ENCODE peak calls at places on chromosomes 5 and 9, in eight cellular contexts. N is HepG2; E is adipocyte; Z is transverse colon; S is heart right ventricle; C is right lobe of liver; D is PC-3; M is effector memory CD4-positive, alpha-beta T cell. A is an unnamed sample. For H3K4me1, the result is how much of the 10 kb centered on the place peaks cover.

GRCh38 chr5:3593771-3594513 is 1.7 kb upstream of the IRX1 start:
- DNase-seq in N (no peak), E (no peak), Z (no peak), S (no peak), C (no peak), D (no peak), M (no peak), A (no peak)

GRCh38 chr5:176446884-176447537 is 1.2 kb upstream of the FAF2 start:
- DNase-seq in N (no peak), E (no peak), Z (peak), S (no peak), C (peak), D (no peak), M (no peak), A (peak)

GRCh38 chr5:98510111-98510510 is 263.4 kb upstream of the RGMB start:
- DNase-seq in N (peak), E (peak), Z (peak), S (no peak), C (no peak), D (peak), M (no peak), A (no peak)

GRCh38 chr5:94248175-94248875 is 370.1 kb downstream of the KIAA0825 start:
- DNase-seq in N (no peak), E (no peak), Z (no peak), S (no peak), C (no peak), D (no peak), M (no peak), A (no peak)

GRCh38 chr5:43193171-43193951 is 1.3 kb downstream of the NIM1K start:
- DNase-seq in N (peak), E (peak), Z (no peak), S (no peak), C (no peak), D (peak), M (no peak), A (peak)

GRCh38 chr5:34587355-34588241 is 68.5 kb upstream of the RAI14 start:
- DNase-seq in N (peak), E (peak), Z (no peak), S (no peak), C (no peak), D (peak), M (no peak), A (no peak)

GRCh38 chr9:129555512-129556203 is 65.2 kb downstream of the C9orf50 start:
- DNase-seq in N (no peak), E (no peak), Z (no peak), S (no peak), C (peak), D (no peak), M (no peak), A (no peak)

GRCh38 chr9:109014267-109015025 is 1.1 kb upstream of the CTNNAL1 start:
- DNase-seq in N (no peak), E (peak), Z (peak), S (no peak), C (peak), D (no peak), M (no peak), A (no peak)

GRCh38 chr9:5582835-5583195 is 46.1 kb upstream of the RIC1 start:
- DNase-seq in N (no peak), E (peak), Z (no peak), S (no peak), C (no peak), D (no peak), M (no peak), A (peak)

GRCh38 chr5:97076098-97076497 is 66.3 kb downstream of the LIX1 start:
- DNase-seq in N (no peak), E (no peak), Z (no peak), S (no peak), C (no peak), D (no peak), M (no peak), A (no peak)

GRCh38 chr9:16680965-16681658 is 189.4 kb downstream of the BNC2 start:
- DNase-seq in N (no peak), E (peak), Z (no peak), S (no peak), C (no peak), D (no peak), M (no peak), A (no peak)

GRCh38 chr5:80957031-80957761 is 3.0 kb upstream of the RASGRF2 start:
- DNase-seq in N (peak), E (no peak), Z (no peak), S (no peak), C (no peak), D (peak), M (no peak), A (no peak)

GRCh38 chr5:159971931-159972461 is 36.9 kb upstream of the TTC1 start:
- DNase-seq in N (no peak), E (peak), Z (peak), S (peak), C (peak), D (no peak), M (no peak), A (no peak)

GRCh38 chr9:110288503-110288902 is 32.2 kb upstream of the TXN start:
- DNase-seq in N (no peak), E (no peak), Z (no peak), S (no peak), C (no peak), D (no peak), M (no peak), A (no peak)

GRCh38 chr5:69024241-69024651 is 69.6 kb upstream of the SLC30A5 start:
- DNase-seq in N (peak), E (peak), Z (no peak), S (no peak), C (no peak), D (peak), M (no peak), A (no peak)

GRCh38 chr5:77028631-77029375 is 1.4 kb upstream of the AGGF1 start:
- DNase-seq in N (no peak), E (no peak), Z (no peak), S (no peak), C (no peak), D (no peak), M (no peak), A (no peak)

GRCh38 chr5:171315386-171315891 is 6.4 kb downstream of the TLX3 start:
- DNase-seq in N (no peak), E (no peak), Z (no peak), S (no peak), C (no peak), D (no peak), M (no peak), A (no peak)

GRCh38 chr5:171535162-171535561 is 115.7 kb downstream of the FGF18 start:
- DNase-seq in N (no peak), E (no peak), Z (no peak), S (no peak), C (no peak), D (no peak), M (no peak), A (no peak)

GRCh38 chr5:5140051-5141010 is at the start of gene ADAMTS16:
- DNase-seq in N (no peak), E (no peak), Z (no peak), S (no peak), C (no peak), D (no peak), M (no peak), A (no peak)

GRCh38 chr9:68455436-68455835 is 85.2 kb downstream of the TMEM252 start:
- DNase-seq in N (no peak), E (no peak), Z (no peak), S (no peak), C (no peak), D (no peak), M (no peak), A (no peak)

GRCh38 chr5:76153271-76153670 is 70.1 kb downstream of the SV2C start:
- DNase-seq in N (no peak), E (no peak), Z (no peak), S (no peak), C (no peak), D (no peak), M (no peak), A (no peak)

GRCh38 chr5:14453486-14453885 is 128.1 kb upstream of the OTULINL start:
- DNase-seq in N (no peak), E (peak), Z (no peak), S (no peak), C (no peak), D (no peak), M (no peak), A (no peak)
- H3K4me1 ChIP-seq in N (under half), E (half or more), Z (under half), S (half or more), C (under half), D (under half), M (under half), A (under half)

GRCh38 chr9:128009639-128010038 is 28.9 kb upstream of the EEIG1 start:
- DNase-seq in N (peak), E (no peak), Z (no peak), S (no peak), C (no peak), D (no peak), M (no peak), A (no peak)
- H3K4me1 ChIP-seq in N (half or more), E (under half), Z (under half), S (under half), C (under half), D (under half), M (under half), A (half or more)

DNA sequence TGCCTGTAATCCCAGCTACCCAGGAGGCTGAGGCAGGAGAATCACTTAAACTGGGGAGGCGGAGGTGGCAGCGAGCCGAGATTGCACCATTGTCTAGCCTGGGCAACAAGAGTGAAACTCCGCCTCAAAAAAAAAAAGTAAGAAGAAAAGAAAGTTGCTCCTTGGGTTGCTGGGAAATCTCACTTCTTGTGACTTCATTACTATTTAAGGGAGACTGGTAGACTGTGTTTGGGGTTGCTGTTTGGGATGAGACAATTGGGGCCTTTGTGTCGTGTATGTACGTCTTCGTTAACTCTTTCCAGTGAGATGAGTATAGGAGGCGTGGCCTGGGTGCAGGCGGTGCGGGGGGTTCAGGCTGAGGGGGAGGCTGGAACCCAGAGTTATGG is 11.6 kb downstream of the NDST1 start:
- DNase-seq in N (no peak), E (no peak), Z (no peak), S (no peak), C (no peak), D (no peak), M (no peak), A (no peak)
- H3K4me1 ChIP-seq in N (half or more), E (half or more), Z (half or more), S (half or more), C (under half), D (under half), M (under half), A (under half)

DNA sequence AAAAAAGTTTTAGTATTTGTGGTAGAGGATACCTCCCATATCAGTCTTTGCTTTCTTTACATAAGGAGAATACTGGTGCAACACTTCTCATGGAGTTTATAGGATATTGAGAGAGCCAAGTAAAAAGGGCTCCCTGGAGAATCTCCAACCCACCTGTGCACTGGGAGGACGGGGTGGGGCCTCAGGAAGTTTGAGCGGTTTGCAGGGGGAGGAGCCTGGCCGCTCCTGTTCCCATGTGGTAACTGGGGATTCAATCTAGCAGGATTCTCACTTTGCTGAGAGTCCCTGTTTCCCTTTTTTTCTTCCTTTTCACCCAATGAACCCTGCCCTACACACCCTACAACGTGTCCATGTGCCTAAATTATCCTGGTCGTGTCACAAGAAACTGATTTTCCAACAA is 82.8 kb downstream of the APTX start:
- DNase-seq in N (no peak), E (no peak), Z (no peak), S (no peak), C (no peak), D (no peak), M (no peak), A (no peak)
- H3K4me1 ChIP-seq in N (under half), E (under half), Z (under half), S (under half), C (under half), D (under half), M (under half), A (under half)